ENCODE peak calls at places on chromosomes 5 and 9, in four cellular contexts. S, W, C and U are unnamed samples.

GRCh38 chr5:174837919-174838902 is 113.8 kb downstream of the MSX2 start:
- ATAC-seq in S (no peak), W (no peak), C (peak), U (peak)

GRCh38 chr9:136202449-136203405 is 2.2 kb downstream of the LHX3 start:
- ATAC-seq in S (no peak), W (no peak), C (no peak), U (no peak)

GRCh38 chr9:92968081-92968480 is 20.8 kb downstream of the FGD3 start:
- ATAC-seq in S (no peak), W (no peak), C (no peak), U (no peak)

GRCh38 chr9:130026583-130027427 is 16.2 kb downstream of the FNBP1 start:
- ATAC-seq in S (no peak), W (no peak), C (no peak), U (no peak)

GRCh38 chr9:2016411-2017208 is 1.5 kb downstream of the SMARCA2 start:
- ATAC-seq in S (peak), W (peak), C (peak), U (peak)

GRCh38 chr9:137108608-137109249 is 5.8 kb downstream of the DPP7 start:
- ATAC-seq in S (no peak), W (no peak), C (no peak), U (no peak)

GRCh38 chr5:108003178-108003577 is 332.4 kb upstream of the EFNA5 start:
- ATAC-seq in S (peak), W (peak), C (no peak), U (no peak)

GRCh38 chr5:109876941-109877669 is 187.4 kb downstream of the MAN2A1 start:
- ATAC-seq in S (no peak), W (peak), C (no peak), U (no peak)

GRCh38 chr9:129319938-129320481 is 141.9 kb upstream of the IER5L start:
- ATAC-seq in S (no peak), W (no peak), C (no peak), U (no peak)

GRCh38 chr5:16585028-16585667 is 31.6 kb downstream of the RETREG1 start:
- ATAC-seq in S (no peak), W (no peak), C (peak), U (no peak)

GRCh38 chr9:134040831-134041648 is 15.8 kb downstream of the BRD3OS start:
- ATAC-seq in S (no peak), W (no peak), C (peak), U (peak)

GRCh38 chr9:110256142-110256391 is 240 bp downstream of the TXN start:
- ATAC-seq in S (no peak), W (peak), C (peak), U (peak)

GRCh38 chr5:16464664-16465543 is 696 bp downstream of the ZNF622 start:
- ATAC-seq in S (no peak), W (peak), C (peak), U (peak)

GRCh38 chr5:57432876-57433275 is 49.7 kb downstream of the ACTBL2 start:
- ATAC-seq in S (no peak), W (no peak), C (no peak), U (no peak)

GRCh38 chr9:136119259-136120118 is 814 bp upstream of the TMEM250 start:
- ATAC-seq in S (no peak), W (peak), C (peak), U (no peak)

GRCh38 chr9:133888048-133888778 is 103.9 kb downstream of the VAV2 start:
- ATAC-seq in S (no peak), W (no peak), C (peak), U (no peak)

GRCh38 chr5:175842947-175843793 is 28.2 kb upstream of the CPLX2 start:
- ATAC-seq in S (no peak), W (peak), C (no peak), U (no peak)

GRCh38 chr9:84500859-84501258 is 160.3 kb upstream of the SLC28A3 start:
- ATAC-seq in S (peak), W (no peak), C (no peak), U (no peak)

GRCh38 chr5:175107028-175107588 is 336.9 kb downstream of the DRD1 start:
- ATAC-seq in S (no peak), W (no peak), C (no peak), U (no peak)

GRCh38 chr5:27568811-27569210 is 530.4 kb upstream of the CDH9 start:
- ATAC-seq in S (no peak), W (no peak), C (no peak), U (no peak)

GRCh38 chr9:137027369-137028012 is 546 bp downstream of the ABCA2 start:
- ATAC-seq in S (peak), W (peak), C (no peak), U (peak)

DNA sequence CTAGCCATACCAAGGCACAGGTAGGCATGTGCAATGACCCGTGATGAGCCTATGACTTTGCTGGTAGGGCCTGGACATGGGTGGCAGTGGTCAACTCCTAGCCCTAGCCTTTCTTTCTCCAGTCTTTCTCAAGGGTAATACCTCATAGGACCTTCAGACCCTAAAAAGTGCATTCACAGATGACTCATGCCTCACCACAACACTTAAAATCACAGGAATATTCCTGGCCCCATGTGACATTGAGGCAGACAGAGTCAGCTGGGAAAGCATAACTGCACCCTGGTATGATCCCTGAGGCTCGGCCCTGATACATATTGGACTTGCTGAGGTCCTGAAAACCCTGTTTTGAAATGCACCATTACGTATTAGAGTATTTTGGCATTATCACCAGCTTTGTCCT is 449.5 kb downstream of the HINT1 start:
- ATAC-seq in S (no peak), W (no peak), C (no peak), U (no peak)
- H3K27ac ChIP-seq in S (no peak), W (no peak), C (no peak), U (no peak)

GRCh38 chr9:113012492-113012891 is 500 bp upstream of the ZNF883 start:
- ATAC-seq in S (no peak), W (no peak), C (no peak), U (no peak)
- H3K4me3 ChIP-seq in S (peak), W (no peak), C (peak), U (peak)

GRCh38 chr5:38433160-38433861 is 123.1 kb downstream of the LIFR start:
- ATAC-seq in S (peak), W (peak), C (no peak), U (peak)
- TF ChIP-seq CTCF in S (no peak), W (no peak), C (no peak), U (peak)

GRCh38 chr5:87022415-87022814 is 245.3 kb upstream of the RASA1 start:
- ATAC-seq in S (no peak), W (no peak), C (no peak), U (no peak)
- H3K27ac ChIP-seq in S (no peak), W (no peak), C (no peak), U (no peak)

GRCh38 chr5:134438268-134438622 is 26.6 kb upstream of the CDKN2AIPNL start:
- ATAC-seq in S (no peak), W (peak), C (no peak), U (no peak)

GRCh38 chr5:134438641-134439621 is 27.2 kb upstream of the CDKN2AIPNL start:
- ATAC-seq in S (peak), W (peak), C (peak), U (peak)

GRCh38 chr5:134435525-134435924 is 23.8 kb upstream of the CDKN2AIPNL start:
- ATAC-seq in S (no peak), W (no peak), C (no peak), U (no peak)

GRCh38 chr5:134437340-134438267 is 25.9 kb upstream of the CDKN2AIPNL start:
- ATAC-seq in S (no peak), W (peak), C (no peak), U (no peak)

DNA sequence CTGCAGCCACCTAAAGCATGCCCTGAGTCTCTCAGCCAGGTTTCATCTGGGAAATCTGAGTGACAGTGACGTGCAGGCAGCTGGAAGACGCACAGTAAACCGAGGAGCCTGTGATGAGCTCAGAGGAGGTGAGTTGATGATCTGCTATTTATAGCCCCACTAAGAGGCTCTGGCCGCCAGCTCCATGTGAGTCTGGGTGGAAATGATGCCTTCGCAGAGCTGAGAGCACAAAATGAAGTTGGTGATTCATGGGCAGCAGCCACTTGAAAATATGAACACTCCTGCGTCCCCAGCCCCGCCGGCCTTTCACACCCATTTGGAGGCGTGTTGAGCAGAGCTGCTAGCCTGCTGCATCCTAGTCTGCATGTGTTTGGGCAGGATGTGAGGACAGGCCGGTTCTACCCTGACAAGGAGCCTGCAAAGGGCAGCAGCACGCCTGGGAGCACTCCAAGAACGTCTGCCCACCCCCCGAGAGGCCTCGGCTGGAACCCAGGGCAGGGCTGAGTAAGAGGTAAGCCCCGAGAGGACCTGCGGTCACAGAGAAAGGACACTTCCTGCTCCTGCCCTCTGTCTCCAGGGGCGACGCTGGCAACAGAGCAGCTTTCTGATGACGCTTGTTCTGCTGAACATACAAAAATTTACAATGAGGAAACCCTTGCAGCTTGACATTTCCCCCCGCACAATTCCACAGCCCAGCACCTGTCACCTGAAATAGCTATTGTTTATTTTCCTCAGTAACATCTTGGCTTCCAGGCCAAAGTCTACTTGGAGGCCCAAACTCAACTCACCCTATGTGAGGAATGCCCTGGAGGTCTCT is 25.1 kb upstream of the CDKN2AIPNL start:
- ATAC-seq in S (peak), W (peak), C (peak), U (peak)
- H3K4me3 ChIP-seq in S (peak), W (no peak), C (peak), U (no peak)